ENCODE peak calls at places on chromosomes 1 and 21, in seven cellular contexts. H is activated gamma-delta T cell; W is T-helper 1 cell; J is AG04449; D is stimulated activated CD8-positive, alpha-beta memory T cell treated with anti-CD3 and anti-CD28 coated beads, Interleukin-2, amount 100 ng/mL, for 1 hour; P is posterior cingulate gyrus; T is MCF 10A. Z is an unnamed sample.

GRCh38 chr21:43282358-43283120 is 113.7 kb downstream of the CRYAA start:
- DNase-seq in H (no peak), W (no peak), J (no peak), D (no peak), P (peak; percentile 67), T (no peak), Z (no peak)

GRCh38 chr1:162019006-162019405 is 4.7 kb downstream of the OLFML2B start:
- DNase-seq in H (no peak), W (no peak), J (peak; percentile 59), D (no peak), P (no peak), T (peak; percentile 84), Z (no peak)

GRCh38 chr1:110053557-110054428 is 16.7 kb downstream of the ALX3 start:
- DNase-seq in H (no peak), W (no peak), J (no peak), D (peak; percentile 35), P (peak; percentile 96), T (peak; percentile 57), Z (peak; percentile 87)

GRCh38 chr1:10451286-10451685 is 1.5 kb downstream of the CORT start:
- DNase-seq in H (no peak), W (no peak), J (no peak), D (no peak), P (no peak), T (no peak), Z (no peak)

GRCh38 chr1:210378721-210379120 is 50.0 kb downstream of the HHAT start:
- DNase-seq in H (no peak), W (no peak), J (no peak), D (no peak), P (no peak), T (no peak), Z (no peak)

GRCh38 chr1:201366696-201367095 is 10.8 kb downstream of the TNNT2 start:
- DNase-seq in H (no peak), W (no peak), J (no peak), D (no peak), P (peak; percentile 62), T (no peak), Z (no peak)

GRCh38 chr1:150236614-150236934 is 662 bp upstream of the ANP32E start:
- DNase-seq in H (no peak), W (no peak), J (no peak), D (no peak), P (no peak), T (no peak), Z (no peak)

GRCh38 chr1:107669996-107670395 is 295.0 kb downstream of the VAV3 start:
- DNase-seq in H (no peak), W (no peak), J (no peak), D (no peak), P (no peak), T (peak; percentile 86), Z (no peak)

GRCh38 chr1:30785714-30786113 is 28.1 kb upstream of the LAPTM5 start:
- DNase-seq in H (no peak), W (no peak), J (no peak), D (no peak), P (peak; percentile 35), T (peak; percentile 62), Z (no peak)

GRCh38 chr21:45152265-45152746 is 77.9 kb downstream of the ADARB1 start:
- DNase-seq in H (no peak), W (no peak), J (no peak), D (peak; percentile 53), P (peak; percentile 87), T (no peak), Z (peak; percentile 72)

GRCh38 chr1:234620272-234620711 is 10.3 kb upstream of the IRF2BP2 start:
- DNase-seq in H (no peak), W (no peak), J (no peak), D (no peak), P (no peak), T (no peak), Z (no peak)

GRCh38 chr1:161171696-161172095 is 5.5 kb downstream of the PPOX start:
- DNase-seq in H (no peak), W (no peak), J (no peak), D (no peak), P (peak; percentile 83), T (no peak), Z (no peak)

GRCh38 chr21:25639167-25639921 is at the start of gene JAM2:
- DNase-seq in H (peak; percentile 22), W (peak; percentile 10), J (no peak), D (no peak), P (peak; percentile 87), T (peak; percentile 13), Z (peak; percentile 74)

GRCh38 chr21:15494481-15494880 is 235.3 kb upstream of the USP25 start:
- DNase-seq in H (no peak), W (no peak), J (no peak), D (no peak), P (no peak), T (no peak), Z (no peak)

Z was measured in stimulated activated effector memory CD8-positive, alpha-beta T cell treated with anti-CD3 and anti-CD28 coated beads, Interleukin-12 subunit alpha, Interleukin-12 subunit beta, amount 100 ng/mL, for 72 hours.